ENCODE peak calls at places on chromosomes 5 and 9, in eight cellular contexts. F, O, A, K, Z, R, G and N are unnamed samples.

GRCh38 chr5:59276886-59277514 is 616.5 kb downstream of the PDE4D start:
- DNase-seq in O (no peak), K (no peak), F (no peak), Z (no peak), A (no peak), R (peak), G (no peak), N (no peak)

GRCh38 chr5:129771058-129771838 is 23.4 kb downstream of the MINAR2 start:
- DNase-seq in A (peak), Z (peak), R (peak), G (no peak), O (peak), F (peak), K (peak), N (peak)

GRCh38 chr5:140225396-140225795 is 50.4 kb downstream of the CYSTM1 start:
- DNase-seq in G (no peak), A (no peak), O (no peak), R (no peak), Z (no peak), F (no peak), K (peak), N (no peak)

GRCh38 chr9:131624636-131625241 is 79.4 kb downstream of the PRRT1B start:
- DNase-seq in Z (no peak), O (no peak), G (no peak), A (peak), R (no peak), F (peak), K (no peak), N (no peak)

GRCh38 chr5:138649775-138650174 is 74.6 kb upstream of the HSPA9 start:
- DNase-seq in Z (no peak), G (no peak), R (no peak), K (no peak), A (no peak), F (no peak), O (no peak), N (no peak)

GRCh38 chr5:150734579-150735384 is 24.0 kb downstream of the DCTN4 start:
- DNase-seq in K (peak), O (peak), A (peak), Z (no peak), G (no peak), F (peak), R (no peak), N (no peak)

GRCh38 chr5:136028782-136029742 is at the start of gene TGFBI:
- DNase-seq in O (peak), A (peak), F (no peak), R (peak), G (peak), K (peak), Z (no peak), N (no peak)

GRCh38 chr9:89993678-89994630 is 389.1 kb downstream of the GADD45G start:
- DNase-seq in F (peak), A (peak), G (no peak), K (no peak), R (no peak), O (no peak), Z (no peak), N (no peak)

GRCh38 chr9:801399-802071 is 40.0 kb upstream of the DMRT1 start:
- DNase-seq in F (no peak), O (no peak), G (no peak), K (no peak), R (peak), Z (no peak), A (no peak), N (no peak)

GRCh38 chr5:96875805-96876291 is 452 bp upstream of the ERAP2 start:
- DNase-seq in K (no peak), G (no peak), Z (no peak), R (no peak), F (peak), O (no peak), A (no peak), N (no peak)
- TF ChIP-seq POLR2A in K (no peak), G (no peak), Z (no peak), R (no peak), F (no peak), O (no peak), A (no peak), N (no peak)

GRCh38 chr5:65832603-65833228 is 93.7 kb upstream of the ERBIN start:
- DNase-seq in A (no peak), K (no peak), F (no peak), Z (no peak), O (no peak), R (no peak), G (no peak), N (no peak)

GRCh38 chr5:65830856-65831255 is 95.5 kb upstream of the ERBIN start:
- DNase-seq in A (no peak), G (no peak), Z (no peak), O (no peak), F (no peak), R (no peak), K (no peak), N (no peak)

GRCh38 chr5:65832152-65832551 is 94.2 kb upstream of the ERBIN start:
- DNase-seq in O (no peak), A (no peak), F (no peak), R (no peak), G (no peak), Z (no peak), K (no peak), N (no peak)

GRCh38 chr5:65833780-65834179 is 92.6 kb upstream of the ERBIN start:
- DNase-seq in R (no peak), Z (no peak), A (no peak), O (no peak), G (no peak), F (no peak), K (no peak), N (no peak)

DNA sequence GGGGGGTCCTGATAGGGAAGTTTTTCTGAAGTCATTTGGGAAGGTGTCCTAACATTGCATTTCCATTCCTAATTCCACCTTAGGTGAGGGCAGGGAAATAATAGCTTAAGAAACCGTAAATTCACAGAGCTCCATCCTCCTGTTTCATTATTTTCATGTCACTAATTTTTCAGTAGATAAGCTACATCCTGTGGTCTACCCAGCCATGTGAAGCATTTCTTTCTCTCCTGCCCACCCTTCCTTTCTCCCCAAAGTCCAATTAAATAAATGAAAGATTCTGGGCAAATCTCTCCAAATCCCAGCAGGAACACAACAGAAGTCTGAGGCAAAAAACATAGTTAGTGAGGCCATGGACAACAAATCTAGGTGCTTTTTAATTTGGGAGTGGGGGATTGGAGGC is 95.1 kb upstream of the ERBIN start:
- DNase-seq in Z (no peak), F (no peak), A (no peak), R (no peak), G (no peak), O (no peak), K (no peak), N (no peak)
- TF ChIP-seq POLR2A in Z (no peak), F (no peak), A (no peak), R (no peak), G (no peak), O (no peak), K (no peak), N (no peak)

GRCh38 chr5:172953776-172954189 is 5.4 kb upstream of the RPL26L1 start:
- DNase-seq in O (no peak), R (no peak), G (no peak), Z (no peak), K (no peak), A (no peak), F (no peak), N (peak)
- TF ChIP-seq POLR2A in O (no peak), R (no peak), G (no peak), Z (no peak), K (no peak), A (no peak), F (no peak), N (no peak)

GRCh38 chr9:20622330-20623020 is at the start of gene MLLT3:
- DNase-seq in A (peak), F (peak), K (peak), O (no peak), G (peak), Z (peak), R (peak), N (peak)
- TF ChIP-seq POLR2A in A (no peak), F (peak), K (no peak), O (no peak), G (peak), Z (peak), R (peak), N (no peak)

GRCh38 chr5:40826778-40827478 is 8.1 kb downstream of the RPL37 start:
- DNase-seq in Z (no peak), F (no peak), A (no peak), G (no peak), R (peak), O (no peak), K (no peak), N (no peak)
- TF ChIP-seq POLR2A in Z (no peak), F (peak), A (no peak), G (no peak), R (no peak), O (peak), K (no peak), N (no peak)

GRCh38 chr9:77770340-77770739 is 122.2 kb upstream of the GNA14 start:
- DNase-seq in O (no peak), F (no peak), G (no peak), K (no peak), Z (no peak), R (no peak), A (no peak), N (no peak)
- TF ChIP-seq POLR2A in O (no peak), F (no peak), G (no peak), K (no peak), Z (no peak), R (no peak), A (no peak), N (no peak)